ENCODE peak calls at places on chromosomes 5 and 9, in five cellular contexts. B, V, J, T and Q are unnamed samples. For H3K4me1, the result is how much of the 10 kb centered on the place peaks cover.

GRCh38 chr5:50724-51499 is 41.1 kb upstream of the PLEKHG4B start:
- DNase-seq in B (no peak), V (no peak), J (no peak), T (no peak), Q (no peak)

GRCh38 chr5:68182094-68182493 is 33.5 kb upstream of the PIK3R1 start:
- DNase-seq in B (no peak), V (no peak), J (no peak), T (no peak), Q (no peak)

GRCh38 chr5:134328619-134329018 is 38.4 kb downstream of the CDKL3 start:
- DNase-seq in B (no peak), V (peak), J (no peak), T (peak), Q (no peak)

GRCh38 chr5:86971034-86971511 is 296.6 kb upstream of the RASA1 start:
- DNase-seq in B (no peak), V (no peak), J (peak), T (peak), Q (no peak)

GRCh38 chr5:75463726-75464125 is 47.7 kb downstream of the CERT1 start:
- DNase-seq in B (no peak), V (no peak), J (no peak), T (no peak), Q (no peak)

GRCh38 chr9:16371306-16371705 is 499.2 kb downstream of the BNC2 start:
- DNase-seq in B (no peak), V (no peak), J (no peak), T (no peak), Q (no peak)

GRCh38 chr5:18114161-18114802 is 480.0 kb downstream of the TAF11L14 start:
- DNase-seq in B (no peak), V (no peak), J (no peak), T (peak), Q (no peak)

GRCh38 chr5:59709833-59710232 is 183.7 kb downstream of the PDE4D start:
- DNase-seq in B (no peak), V (no peak), J (no peak), T (peak), Q (no peak)

GRCh38 chr5:124528838-124529237 is 217.6 kb downstream of the ZNF608 start:
- DNase-seq in B (no peak), V (no peak), J (no peak), T (no peak), Q (no peak)

GRCh38 chr5:8123559-8123958 is 254.6 kb downstream of the MTRR start:
- DNase-seq in B (no peak), V (no peak), J (no peak), T (no peak), Q (no peak)

GRCh38 chr5:157459715-157460599 is at the start of gene NIPAL4:
- DNase-seq in B (peak), V (peak), J (no peak), T (peak), Q (no peak)

GRCh38 chr9:5582835-5583195 is 46.1 kb upstream of the RIC1 start:
- DNase-seq in B (no peak), V (no peak), J (no peak), T (peak), Q (no peak)

GRCh38 chr9:133584559-133585476 is 24.4 kb downstream of the FAM163B start:
- DNase-seq in B (no peak), V (peak), J (no peak), T (no peak), Q (no peak)

GRCh38 chr5:65919773-65920172 is 6.6 kb upstream of the ERBIN start:
- DNase-seq in B (no peak), V (no peak), J (no peak), T (peak), Q (no peak)

GRCh38 chr5:107213025-107213424 is 457.7 kb downstream of the EFNA5 start:
- DNase-seq in B (no peak), V (peak), J (no peak), T (no peak), Q (no peak)

GRCh38 chr5:134464988-134465855 is 53.5 kb upstream of the CDKN2AIPNL start:
- DNase-seq in B (peak), V (no peak), J (no peak), T (no peak), Q (no peak)

GRCh38 chr5:133658327-133658726 is 46.0 kb upstream of the FSTL4 start:
- DNase-seq in B (no peak), V (no peak), J (no peak), T (no peak), Q (no peak)

GRCh38 chr5:123264399-123264798 is 158.8 kb downstream of the CEP120 start:
- DNase-seq in B (no peak), V (no peak), J (no peak), T (no peak), Q (no peak)

GRCh38 chr5:36646507-36647023 is 40.2 kb downstream of the SLC1A3 start:
- DNase-seq in B (no peak), V (no peak), J (peak), T (no peak), Q (no peak)

GRCh38 chr5:31135542-31135941 is 57.9 kb upstream of the CDH6 start:
- DNase-seq in B (no peak), V (no peak), J (no peak), T (no peak), Q (no peak)

GRCh38 chr5:171782332-171782966 is 3.2 kb upstream of the SMIM23 start:
- DNase-seq in B (no peak), V (no peak), J (no peak), T (no peak), Q (no peak)

GRCh38 chr9:113056191-113057106 is at the start of gene ZFP37:
- DNase-seq in B (peak), V (peak), J (peak), T (peak), Q (peak)

GRCh38 chr9:90065001-90065400 is 460.2 kb downstream of the GADD45G start:
- DNase-seq in B (no peak), V (no peak), J (no peak), T (no peak), Q (no peak)

GRCh38 chr9:114417511-114417910 is 29.7 kb upstream of the AKNA start:
- DNase-seq in B (no peak), V (no peak), J (no peak), T (peak), Q (no peak)

GRCh38 chr5:62593331-62593730 is 14.7 kb downstream of the LRRC70 start:
- DNase-seq in B (no peak), V (no peak), J (no peak), T (peak), Q (no peak)

GRCh38 chr5:43609752-43610151 is 6.8 kb downstream of the NNT start:
- DNase-seq in B (no peak), V (no peak), J (no peak), T (no peak), Q (no peak)

GRCh38 chr5:181192337-181193046 is 12.5 kb downstream of the TRIM7 start:
- DNase-seq in B (no peak), V (no peak), J (no peak), T (peak), Q (no peak)

GRCh38 chr5:75202935-75203334 is 33.7 kb downstream of the ANKRD31 start:
- DNase-seq in B (no peak), V (no peak), J (peak), T (no peak), Q (no peak)

GRCh38 chr5:33969572-33970452 is 14.7 kb downstream of the SLC45A2 start:
- DNase-seq in B (peak), V (peak), J (peak), T (peak), Q (no peak)

GRCh38 chr9:120383611-120383998 is 196.4 kb downstream of the CDK5RAP2 start:
- DNase-seq in B (no peak), V (peak), J (no peak), T (no peak), Q (no peak)

GRCh38 chr9:131272212-131272611 is 4.1 kb downstream of the FAM78A start:
- DNase-seq in B (no peak), V (no peak), J (no peak), T (no peak), Q (no peak)

GRCh38 chr9:131274674-131275331 is 1.5 kb downstream of the FAM78A start:
- DNase-seq in B (no peak), V (no peak), J (no peak), T (no peak), Q (peak)

GRCh38 chr9:131275332-131276106 is 791 bp downstream of the FAM78A start:
- DNase-seq in B (peak), V (no peak), J (no peak), T (no peak), Q (peak)

GRCh38 chr9:131273146-131273545 is 3.2 kb downstream of the FAM78A start:
- DNase-seq in B (no peak), V (no peak), J (no peak), T (no peak), Q (peak)

GRCh38 chr9:131273791-131274673 is 2.3 kb downstream of the FAM78A start:
- DNase-seq in B (no peak), V (no peak), J (no peak), T (peak), Q (no peak)
- H3K4me1 ChIP-seq in B (half or more), V (under half), J (under half), T (under half), Q (half or more)

DNA sequence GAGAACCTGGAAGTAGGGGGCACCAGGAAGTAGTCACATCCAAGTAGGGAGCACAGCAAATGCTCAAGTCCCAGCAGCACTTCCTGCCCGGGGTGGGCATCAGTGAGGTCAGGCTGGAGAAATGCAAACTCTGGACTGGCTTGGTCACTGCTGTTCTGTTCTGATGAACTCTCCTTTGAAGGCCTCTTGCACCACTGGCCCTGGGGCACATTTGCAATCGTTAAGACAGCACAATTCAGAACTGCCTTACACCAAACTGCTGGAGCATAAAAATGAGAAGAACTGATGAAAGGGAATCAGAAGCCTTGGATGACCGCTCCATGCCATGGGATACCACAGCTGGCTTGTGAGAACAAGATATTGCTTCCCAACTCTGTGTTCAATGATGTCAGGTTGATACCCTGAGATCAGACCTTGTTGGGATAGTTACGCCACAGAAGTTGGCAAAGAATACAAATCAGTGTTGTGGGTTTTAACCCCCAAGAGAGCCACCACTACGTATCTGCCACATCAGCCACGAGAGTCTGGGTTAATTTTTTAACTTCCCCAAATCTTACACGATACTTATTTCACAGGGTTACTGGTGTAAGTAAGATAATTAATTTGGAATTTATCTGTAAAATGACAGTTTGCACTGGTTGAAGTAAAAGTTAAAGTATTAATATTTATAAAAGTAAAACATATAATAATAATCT is 42.2 kb upstream of the ZSWIM6 start:
- DNase-seq in B (no peak), V (no peak), J (no peak), T (no peak), Q (no peak)
- H3K4me1 ChIP-seq in B (under half), V (under half), J (under half), T (under half), Q (under half)

GRCh38 chr5:58346001-58346400 is 113.9 kb downstream of the PLK2 start:
- DNase-seq in B (no peak), V (no peak), J (no peak), T (no peak), Q (no peak)

GRCh38 chr5:58354827-58355226 is 105.1 kb downstream of the PLK2 start:
- DNase-seq in B (no peak), V (no peak), J (no peak), T (no peak), Q (no peak)

DNA sequence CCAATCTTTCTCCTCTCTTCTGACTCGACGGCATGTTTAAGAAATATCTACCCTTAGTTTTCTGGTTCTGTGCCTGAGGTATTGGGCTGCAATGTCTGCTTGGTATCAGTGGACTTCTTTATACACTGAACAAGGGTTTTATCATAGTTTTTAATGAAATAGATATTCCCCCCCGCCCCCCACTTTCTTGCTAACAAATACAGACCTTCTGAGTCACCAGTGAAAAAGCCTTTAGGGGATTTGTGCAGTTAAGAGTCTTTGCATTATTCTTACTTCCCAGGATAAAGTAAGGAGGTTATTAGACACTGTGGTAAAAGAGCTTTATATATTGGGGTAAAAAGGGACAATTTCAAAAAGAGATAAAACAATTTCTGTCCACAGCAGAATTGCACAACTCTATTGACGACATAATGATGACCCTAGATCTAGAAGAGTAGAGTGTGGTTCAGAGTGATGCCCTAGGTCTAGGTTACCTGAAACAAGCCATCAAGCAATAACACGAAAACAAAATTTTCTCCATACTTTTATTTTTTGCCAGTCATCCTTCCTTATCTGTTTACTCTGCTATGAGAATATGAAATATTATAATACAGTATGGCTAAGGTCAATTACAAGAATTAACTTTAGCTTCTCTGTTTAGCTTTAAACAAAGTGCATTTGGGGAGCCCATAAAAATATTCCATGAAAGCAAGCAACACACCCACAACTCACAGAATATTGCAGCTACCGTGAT is 110.7 kb downstream of the PLK2 start:
- DNase-seq in B (no peak), V (no peak), J (no peak), T (no peak), Q (no peak)
- H3K4me1 ChIP-seq in B (under half), V (under half), J (under half), T (under half), Q (under half)

DNA sequence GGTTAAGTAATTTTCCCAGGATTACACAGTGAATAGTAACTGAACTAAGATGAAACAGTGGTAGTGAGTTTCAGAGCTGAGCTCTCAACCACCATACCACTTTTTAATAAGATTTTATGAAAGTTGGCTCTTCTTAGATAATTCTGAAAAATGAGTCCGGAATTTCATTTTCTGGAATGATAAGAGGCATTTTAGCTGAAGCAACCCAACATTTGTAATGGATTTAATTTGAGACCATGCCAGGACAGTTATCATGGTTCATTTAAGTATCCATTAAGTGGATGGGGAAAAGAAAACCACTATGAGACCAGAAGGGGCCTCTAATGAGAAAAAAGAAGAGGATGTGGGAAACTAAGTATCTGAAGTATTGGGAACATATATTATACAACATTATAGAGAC is 464.7 kb upstream of the C9orf72 start:
- DNase-seq in B (no peak), V (no peak), J (no peak), T (no peak), Q (no peak)
- H3K4me1 ChIP-seq in B (under half), V (under half), J (under half), T (under half), Q (under half)

GRCh38 chr9:127980706-127981558 is at the start of gene EEIG1:
- DNase-seq in B (peak), V (peak), J (peak), T (peak), Q (peak)

GRCh38 chr9:127979015-127979332 is 1.8 kb downstream of the EEIG1 start:
- DNase-seq in B (no peak), V (no peak), J (no peak), T (no peak), Q (no peak)

GRCh38 chr9:127977877-127978647 is 2.7 kb downstream of the EEIG1 start:
- DNase-seq in B (peak), V (no peak), J (no peak), T (peak), Q (peak)

GRCh38 chr9:127980056-127980705 is 608 bp downstream of the EEIG1 start:
- DNase-seq in B (peak), V (peak), J (no peak), T (peak), Q (no peak)

GRCh38 chr9:127979333-127980055 is 1.3 kb downstream of the EEIG1 start:
- DNase-seq in B (peak), V (peak), J (no peak), T (peak), Q (peak)
- H3K4me1 ChIP-seq in B (half or more), V (half or more), J (under half), T (half or more), Q (half or more)

GRCh38 chr9:108474356-108474755 is 381.4 kb downstream of the ACTL7B start:
- DNase-seq in B (no peak), V (no peak), J (no peak), T (no peak), Q (no peak)
- H3K4me1 ChIP-seq in B (under half), V (under half), J (under half), T (half or more), Q (under half)